ENCODE peak calls at places on chromosomes 13 and 19, in four cellular contexts. Z is suprapubic skin, S is IMR-90, H is body of pancreas. R is an unnamed sample.
A peak's percentile ranks its signal among the peaks of the same experiment; 100 is the strongest.

GRCh38 chr13:20101467-20102316 is 59.2 kb downstream of the GJA3 start:
- DNase-seq in Z (no peak), S (no peak), H (no peak), R (no peak)

GRCh38 chr19:16876904-16877361 is 11.9 kb upstream of the F2RL3 start:
- DNase-seq in Z (no peak), S (no peak), H (no peak), R (no peak)

GRCh38 chr13:61768175-61768574 is 352.5 kb upstream of the PCDH20 start:
- DNase-seq in Z (no peak), S (no peak), H (no peak), R (no peak)

GRCh38 chr19:35034005-35034502 is 3.8 kb downstream of the SCN1B start:
- DNase-seq in Z (no peak), S (no peak), H (no peak), R (no peak)

GRCh38 chr19:999379-999719 is 870 bp upstream of the GRIN3B start:
- DNase-seq in Z (no peak), S (no peak), H (no peak), R (no peak)

GRCh38 chr19:19459707-19460251 is 54.3 kb downstream of the GATAD2A start:
- DNase-seq in Z (no peak), S (peak; percentile 87), H (no peak), R (no peak)

GRCh38 chr19:53160350-53160749 is 1.5 kb upstream of the ZNF347 start:
- DNase-seq in Z (no peak), S (no peak), H (no peak), R (no peak)

GRCh38 chr19:13652810-13653590 is 111.3 kb upstream of the MRI1 start:
- DNase-seq in Z (no peak), S (no peak), H (no peak), R (no peak)

GRCh38 chr13:72853000-72853399 is 71.1 kb downstream of the PIBF1 start:
- DNase-seq in Z (no peak), S (peak; percentile 10), H (no peak), R (peak; percentile 9)

GRCh38 chr19:12000152-12000981 is 35.1 kb downstream of the ZNF433 start:
- DNase-seq in Z (no peak), S (peak; percentile 43), H (no peak), R (no peak)

GRCh38 chr13:42484396-42484795 is 89.6 kb upstream of the TNFSF11 start:
- DNase-seq in Z (no peak), S (no peak), H (no peak), R (no peak)

GRCh38 chr19:55650602-55651230 is 2.7 kb downstream of the CCDC106 start:
- DNase-seq in Z (peak; percentile 61), S (no peak), H (no peak), R (no peak)

GRCh38 chr13:27622102-27622820 is 569 bp downstream of the POLR1D start:
- DNase-seq in Z (no peak), S (peak; percentile 13), H (no peak), R (peak; percentile 47)

GRCh38 chr13:45445053-45445452 is 19.7 kb upstream of the COG3 start:
- DNase-seq in Z (no peak), S (no peak), H (no peak), R (no peak)

GRCh38 chr19:47486900-47487299 is 2.9 kb upstream of the KPTN start:
- DNase-seq in Z (peak; percentile 57), S (no peak), H (no peak), R (no peak)

GRCh38 chr19:18153555-18154134 is 682 bp downstream of the PIK3R2 start:
- DNase-seq in Z (peak; percentile 82), S (no peak), H (no peak), R (peak; percentile 64)

GRCh38 chr13:93262729-93263128 is 36.1 kb downstream of the GPC6 start:
- DNase-seq in Z (no peak), S (peak; percentile 85), H (no peak), R (no peak)

GRCh38 chr19:35869327-35870123 is 1.2 kb downstream of the APLP1 start:
- DNase-seq in Z (no peak), S (peak; percentile 61), H (peak; percentile 85), R (peak; percentile 87)

GRCh38 chr13:97568850-97569249 is 134.9 kb downstream of the RAP2A start:
- DNase-seq in Z (no peak), S (no peak), H (peak; percentile 50), R (no peak)

GRCh38 chr19:342801-343421 is 1.7 kb downstream of the MIER2 start:
- DNase-seq in Z (peak; percentile 86), S (peak; percentile 93), H (peak; percentile 40), R (peak; percentile 21)

GRCh38 chr19:44904426-44904994 is 1.1 kb upstream of the APOE start:
- DNase-seq in Z (no peak), S (no peak), H (no peak), R (no peak)

DNA sequence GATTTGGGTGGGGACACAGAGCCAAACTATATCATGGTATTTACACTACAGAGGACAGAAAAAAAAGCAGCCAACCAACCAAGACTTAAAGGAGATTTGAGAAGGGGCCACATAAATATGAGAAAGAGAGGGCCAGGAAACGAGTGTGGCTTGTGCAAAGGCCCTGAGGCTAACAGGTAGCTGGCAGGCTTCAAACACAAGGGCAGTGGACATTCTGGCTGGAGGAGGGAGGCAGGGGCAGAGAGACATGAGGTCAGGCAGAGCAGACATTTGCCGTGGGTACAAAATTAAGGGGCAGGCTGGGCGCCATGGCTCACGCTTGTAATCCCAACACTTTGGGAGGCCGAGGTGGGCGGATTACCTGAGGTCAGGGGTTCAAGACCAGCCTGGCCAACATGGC is 278.7 kb downstream of the FOXO1 start:
- DNase-seq in Z (no peak), S (no peak), H (no peak), R (no peak)
- TF ChIP-seq POLR2A in Z (no peak), S (no peak), H (no peak), R (no peak)

GRCh38 chr19:32691291-32691951 is at the start of gene NUDT19:
- DNase-seq in Z (peak; percentile 89), S (peak; percentile 73), H (peak; percentile 86), R (peak; percentile 90)
- TF ChIP-seq POLR2A in Z (no peak), S (peak; percentile 53), H (peak; percentile 70), R (peak; percentile 87)

GRCh38 chr13:99498304-99499161 is 2.7 kb upstream of the TM9SF2 start:
- DNase-seq in Z (peak; percentile 98), S (peak; percentile 95), H (peak; percentile 99), R (peak; percentile 96)
- TF ChIP-seq POLR2A in Z (no peak), S (no peak), H (no peak), R (peak; percentile 70)

GRCh38 chr19:39430675-39431593 is 4.8 kb downstream of the RPS16 start:
- DNase-seq in Z (no peak), S (peak; percentile 100), H (no peak), R (no peak)
- TF ChIP-seq POLR2A in Z (no peak), S (peak; percentile 50), H (no peak), R (peak; percentile 38)

GRCh38 chr19:50187937-50188336 is 15.5 kb upstream of the MYH14 start:
- DNase-seq in Z (no peak), S (no peak), H (no peak), R (no peak)

GRCh38 chr19:50189326-50189725 is 14.1 kb upstream of the MYH14 start:
- DNase-seq in Z (no peak), S (no peak), H (no peak), R (no peak)

GRCh38 chr19:50191270-50191669 is 12.2 kb upstream of the MYH14 start:
- DNase-seq in Z (no peak), S (no peak), H (no peak), R (no peak)

GRCh38 chr19:50192463-50193211 is 10.8 kb upstream of the MYH14 start:
- DNase-seq in Z (no peak), S (no peak), H (no peak), R (no peak)

DNA sequence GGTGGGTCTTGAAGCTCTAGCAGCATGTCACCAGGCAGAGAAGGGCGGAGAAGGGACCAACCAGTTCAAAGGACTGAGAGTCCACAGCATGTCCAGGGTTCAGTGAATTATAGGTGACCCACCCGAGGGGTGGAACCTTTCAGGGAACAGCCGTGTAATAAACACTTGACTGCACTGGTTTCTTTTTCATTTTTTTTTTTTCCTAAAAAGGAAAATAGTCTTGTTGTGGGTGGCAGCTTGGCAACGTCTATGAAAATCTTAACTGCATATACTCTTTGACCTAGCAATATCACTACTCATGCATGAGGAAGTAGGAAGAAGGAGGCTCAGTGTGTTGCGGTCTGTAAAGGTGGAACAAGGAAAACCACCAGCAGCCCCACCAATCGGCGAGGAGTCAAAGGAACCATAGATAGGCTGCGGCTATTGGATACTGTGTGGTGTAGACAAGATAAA is 13.0 kb upstream of the MYH14 start:
- DNase-seq in Z (no peak), S (no peak), H (no peak), R (no peak)
- TF ChIP-seq POLR2A in Z (no peak), S (no peak), H (no peak), R (no peak)